ENCODE peak calls at places on chromosomes 5 and 9, in nine cellular contexts. D is SHP77 treated with DMSO at 0.1 percent for 48 hours; W is NCI-H510A treated with DMSO at 0.1 percent for 48 hours; U is activated CD8-positive, alpha-beta memory T cell treated with anti-CD3 and anti-CD28 coated beads for 4 hours; P is left cardiac atrium; M is epithelial cell of esophagus; T is ELR; E is NCI-H2029 treated with DMSO at 0.1 percent for 48 hours; F is NCI-H1092. K is an unnamed sample.

GRCh38 chr9:99056876-99057664 is 47.8 kb upstream of the TGFBR1 start:
- DNase-seq in D (no peak), W (no peak), U (no peak), P (no peak), M (peak), T (peak), E (no peak), F (no peak), K (no peak)

GRCh38 chr9:100204796-100205195 is 105.8 kb downstream of the INVS start:
- DNase-seq in D (no peak), W (no peak), U (no peak), P (no peak), M (no peak), T (peak), E (no peak), F (no peak), K (no peak)

GRCh38 chr5:133801955-133802751 is 166.3 kb downstream of the C5orf15 start:
- DNase-seq in D (no peak), W (no peak), U (no peak), P (peak), M (peak), T (no peak), E (peak), F (peak), K (peak)

GRCh38 chr5:74206571-74207550 is 433.7 kb downstream of the ENC1 start:
- DNase-seq in D (peak), W (peak), U (no peak), P (peak), M (peak), T (peak), E (peak), F (peak), K (peak)

GRCh38 chr5:103098993-103099392 is 20.9 kb downstream of the GIN1 start:
- DNase-seq in D (no peak), W (no peak), U (no peak), P (no peak), M (peak), T (no peak), E (no peak), F (no peak), K (no peak)

GRCh38 chr5:149605998-149606721 is 24.9 kb downstream of the ARHGEF37 start:
- DNase-seq in D (no peak), W (no peak), U (no peak), P (peak), M (peak), T (peak), E (no peak), F (no peak), K (peak)

GRCh38 chr9:95086564-95086955 is 230.9 kb downstream of the FANCC start:
- DNase-seq in D (no peak), W (no peak), U (no peak), P (no peak), M (no peak), T (no peak), E (no peak), F (no peak), K (no peak)

GRCh38 chr9:116208417-116209232 is 55.0 kb downstream of the PAPPA start:
- DNase-seq in D (no peak), W (no peak), U (no peak), P (no peak), M (peak), T (peak), E (no peak), F (no peak), K (no peak)

GRCh38 chr9:34437006-34437925 is 21.1 kb downstream of the FAM219A start:
- DNase-seq in D (no peak), W (peak), U (no peak), P (peak), M (peak), T (peak), E (peak), F (peak), K (no peak)

GRCh38 chr9:36150529-36151305 is 14.2 kb downstream of the GLIPR2 start:
- DNase-seq in D (no peak), W (no peak), U (no peak), P (no peak), M (peak), T (peak), E (no peak), F (no peak), K (no peak)

GRCh38 chr9:95029251-95029650 is 288.3 kb downstream of the FANCC start:
- DNase-seq in D (no peak), W (peak), U (no peak), P (no peak), M (no peak), T (no peak), E (peak), F (no peak), K (no peak)

GRCh38 chr5:144583493-144584154 is 413.0 kb downstream of the KCTD16 start:
- DNase-seq in D (no peak), W (no peak), U (no peak), P (no peak), M (no peak), T (no peak), E (peak), F (peak), K (no peak)

GRCh38 chr9:19375536-19375935 is 4.5 kb downstream of the RPS6 start:
- DNase-seq in D (no peak), W (no peak), U (no peak), P (no peak), M (no peak), T (peak), E (no peak), F (no peak), K (no peak)

GRCh38 chr5:10724799-10725507 is 36.1 kb downstream of the DAP start:
- DNase-seq in D (no peak), W (no peak), U (no peak), P (peak), M (peak), T (peak), E (peak), F (peak), K (peak)

GRCh38 chr5:146050061-146050460 is 55.3 kb downstream of the PLAC8L1 start:
- DNase-seq in D (no peak), W (no peak), U (no peak), P (no peak), M (no peak), T (no peak), E (no peak), F (no peak), K (no peak)

GRCh38 chr9:118529210-118529609 is 825.0 kb downstream of the TLR4 start:
- DNase-seq in D (no peak), W (no peak), U (no peak), P (no peak), M (peak), T (peak), E (no peak), F (no peak), K (no peak)

GRCh38 chr9:17470015-17470414 is 108.9 kb upstream of the SH3GL2 start:
- DNase-seq in D (no peak), W (no peak), U (no peak), P (no peak), M (no peak), T (no peak), E (no peak), F (no peak), K (no peak)

GRCh38 chr5:116440329-116440895 is 134.2 kb downstream of the SEMA6A start:
- DNase-seq in D (no peak), W (no peak), U (no peak), P (no peak), M (no peak), T (no peak), E (no peak), F (no peak), K (no peak)

GRCh38 chr9:131228096-131228495 is 48.2 kb downstream of the FAM78A start:
- DNase-seq in D (no peak), W (no peak), U (no peak), P (no peak), M (no peak), T (no peak), E (no peak), F (peak), K (peak)

GRCh38 chr5:173057062-173057924 is 1.1 kb downstream of the CREBRF start:
- DNase-seq in D (peak), W (peak), U (peak), P (peak), M (peak), T (peak), E (peak), F (peak), K (peak)

GRCh38 chr5:52786937-52787599 is 648 bp upstream of the ITGA1 start:
- DNase-seq in D (no peak), W (no peak), U (no peak), P (no peak), M (peak), T (peak), E (no peak), F (no peak), K (no peak)

GRCh38 chr5:177306674-177307543 is 3.3 kb downstream of the PRELID1 start:
- DNase-seq in D (no peak), W (no peak), U (no peak), P (no peak), M (peak), T (peak), E (no peak), F (no peak), K (peak)

GRCh38 chr5:126858441-126858840 is 81.5 kb downstream of the LMNB1 start:
- DNase-seq in D (no peak), W (no peak), U (no peak), P (no peak), M (no peak), T (no peak), E (no peak), F (no peak), K (no peak)

GRCh38 chr9:135076143-135076875 is 11.2 kb upstream of the OLFM1 start:
- DNase-seq in D (no peak), W (no peak), U (no peak), P (no peak), M (no peak), T (no peak), E (no peak), F (no peak), K (no peak)

GRCh38 chr9:134537891-134538520 is 103.6 kb upstream of the COL5A1 start:
- DNase-seq in D (no peak), W (no peak), U (no peak), P (no peak), M (no peak), T (no peak), E (no peak), F (no peak), K (peak)

GRCh38 chr9:136795027-136795402 is 1.1 kb upstream of the CCDC183 start:
- DNase-seq in D (no peak), W (no peak), U (no peak), P (no peak), M (no peak), T (no peak), E (no peak), F (no peak), K (peak)

GRCh38 chr5:72141440-72142271 is 34.4 kb downstream of the MAP1B start:
- DNase-seq in D (no peak), W (no peak), U (no peak), P (no peak), M (no peak), T (peak), E (no peak), F (no peak), K (no peak)

GRCh38 chr5:156800982-156801381 is 49.1 kb upstream of the PPP1R2B start:
- DNase-seq in D (no peak), W (no peak), U (no peak), P (no peak), M (no peak), T (no peak), E (no peak), F (no peak), K (no peak)

GRCh38 chr9:117149996-117150395 is 264.9 kb downstream of the ASTN2 start:
- DNase-seq in D (no peak), W (no peak), U (no peak), P (no peak), M (no peak), T (no peak), E (no peak), F (no peak), K (no peak)

GRCh38 chr9:16888594-16888993 is 18.1 kb upstream of the BNC2 start:
- DNase-seq in D (no peak), W (no peak), U (no peak), P (no peak), M (no peak), T (no peak), E (no peak), F (no peak), K (no peak)

GRCh38 chr9:38233343-38233742 is 159.2 kb upstream of the ALDH1B1 start:
- DNase-seq in D (peak), W (peak), U (no peak), P (no peak), M (no peak), T (no peak), E (peak), F (no peak), K (no peak)

GRCh38 chr9:137304383-137305059 is 2.5 kb upstream of the NRARP start:
- DNase-seq in D (no peak), W (no peak), U (no peak), P (no peak), M (no peak), T (peak), E (no peak), F (no peak), K (no peak)

GRCh38 chr9:117783828-117784227 is 79.6 kb downstream of the TLR4 start:
- DNase-seq in D (no peak), W (no peak), U (no peak), P (no peak), M (no peak), T (no peak), E (no peak), F (no peak), K (no peak)

GRCh38 chr5:94402096-94402495 is 216.3 kb downstream of the KIAA0825 start:
- DNase-seq in D (no peak), W (no peak), U (no peak), P (no peak), M (no peak), T (no peak), E (no peak), F (no peak), K (no peak)

GRCh38 chr9:91905958-91906585 is 44.0 kb downstream of the ROR2 start:
- DNase-seq in D (no peak), W (no peak), U (peak), P (peak), M (no peak), T (no peak), E (no peak), F (no peak), K (no peak)

GRCh38 chr5:178750230-178750629 is 19.8 kb upstream of the ZNF354A start:
- DNase-seq in D (no peak), W (no peak), U (no peak), P (no peak), M (no peak), T (no peak), E (no peak), F (no peak), K (no peak)

GRCh38 chr5:163379298-163380155 is 57.9 kb upstream of the CCNG1 start:
- DNase-seq in D (no peak), W (no peak), U (no peak), P (no peak), M (peak), T (peak), E (no peak), F (no peak), K (no peak)

GRCh38 chr5:43631182-43631910 is 28.4 kb downstream of the NNT start:
- DNase-seq in D (peak), W (peak), U (peak), P (peak), M (peak), T (peak), E (peak), F (peak), K (peak)

K was measured in psoas muscle.